ENCODE peak calls at places on chromosomes 4 and X, in eight cellular contexts. B, X, Z, N, J, W, Q and G are unnamed samples.

GRCh38 chr4:33088713-33089112 is 2368.5 kb downstream of the PCDH7 start:
- DNase-seq in X (no peak), J (no peak), Q (no peak), Z (no peak), B (no peak), W (no peak), N (no peak), G (no peak)

GRCh38 chr4:38069271-38069760 is 109.1 kb downstream of the PTTG2 start:
- DNase-seq in J (no peak), X (peak), B (peak), Q (peak), N (no peak), Z (no peak), W (no peak), G (no peak)

GRCh38 chrX:129667412-129667811 is 12.7 kb upstream of the APLN start:
- DNase-seq in J (no peak), Z (no peak), W (no peak), X (no peak), B (no peak), N (no peak), Q (no peak), G (no peak)

GRCh38 chr4:111959202-111959601 is 186.1 kb upstream of the FAM241A start:
- DNase-seq in Z (no peak), Q (no peak), J (no peak), X (no peak), W (no peak), B (no peak), N (no peak), G (no peak)

GRCh38 chrX:110412971-110413726 is 54.5 kb downstream of the RTL9 start:
- DNase-seq in N (no peak), B (peak), X (peak), Q (peak), J (peak), W (peak), Z (peak), G (peak)

GRCh38 chr4:168630445-168631187 is 133.8 kb downstream of the PALLD start:
- DNase-seq in J (no peak), N (no peak), Z (no peak), B (peak), W (no peak), Q (no peak), X (no peak), G (no peak)

GRCh38 chr4:13193662-13194061 is 290.5 kb downstream of the RAB28 start:
- DNase-seq in N (no peak), J (no peak), X (no peak), W (no peak), Z (no peak), Q (no peak), B (no peak), G (no peak)

GRCh38 chr4:73674451-73674919 is 54.2 kb upstream of the RASSF6 start:
- DNase-seq in Q (no peak), Z (no peak), J (no peak), B (no peak), N (no peak), X (peak), W (no peak), G (no peak)

GRCh38 chr4:110134269-110134889 is 64.0 kb downstream of the ELOVL6 start:
- DNase-seq in Z (no peak), J (no peak), Q (no peak), X (no peak), N (no peak), B (no peak), W (no peak), G (no peak)

GRCh38 chr4:127015616-127016015 is 617.1 kb upstream of the INTU start:
- DNase-seq in W (no peak), Z (no peak), N (no peak), X (no peak), J (no peak), Q (peak), B (peak), G (no peak)

GRCh38 chrX:40085714-40086113 is 12.0 kb downstream of the BCOR start:
- DNase-seq in B (peak), W (no peak), X (no peak), N (no peak), Q (no peak), J (no peak), Z (no peak), G (no peak)

GRCh38 chr4:89737888-89738287 is 99.1 kb downstream of the SNCA start:
- DNase-seq in J (no peak), B (peak), W (no peak), N (peak), Q (no peak), X (no peak), Z (no peak), G (no peak)

GRCh38 chrX:120514236-120514635 is 45.1 kb upstream of the LAMP2 start:
- DNase-seq in X (no peak), N (no peak), J (no peak), Q (peak), B (peak), W (no peak), Z (no peak), G (no peak)

GRCh38 chrX:2468406-2469195 is 32.2 kb downstream of the DHRSX start:
- DNase-seq in W (no peak), J (no peak), N (no peak), X (peak), Q (no peak), B (no peak), Z (no peak), G (no peak)

GRCh38 chr4:85783483-85783882 is 308.5 kb downstream of the ARHGAP24 start:
- DNase-seq in J (no peak), N (peak), B (no peak), X (no peak), Q (no peak), Z (no peak), W (no peak), G (no peak)

GRCh38 chr4:113840850-113841249 is 79.3 kb upstream of the CAMK2D start:
- DNase-seq in B (no peak), X (no peak), W (no peak), Q (no peak), Z (no peak), J (no peak), N (no peak), G (no peak)